ENCODE peak calls at places on chromosomes 16 and 17, in nine cellular contexts. D is IMR-90, I is BE2C, H is A549, M is Caco-2, L is stomach, N is body of pancreas, K is PC-9, W is uterus. G is an unnamed sample. For H3K4me1, the result is how much of the 10 kb centered on the place peaks cover.

GRCh38 chr16:55406651-55407050 is 72.3 kb upstream of the MMP2 start:
- DNase-seq in D (no peak), I (no peak), H (no peak), M (no peak), L (no peak), N (no peak), K (no peak), W (no peak), G (no peak)

GRCh38 chr16:88194397-88195020 is 188.2 kb upstream of the ZNF469 start:
- DNase-seq in D (peak), I (peak), H (no peak), M (no peak), L (no peak), N (no peak), K (no peak), W (no peak), G (peak)

GRCh38 chr16:35308674-35309073 is 1849.3 kb downstream of the TP53TG3F start:
- DNase-seq in D (no peak), I (no peak), H (no peak), M (no peak), L (no peak), N (no peak), K (no peak), W (no peak), G (no peak)

GRCh38 chr16:73713817-73714495 is 582.7 kb upstream of the PSMD7 start:
- DNase-seq in D (peak), I (peak), H (peak), M (peak), L (no peak), N (no peak), K (no peak), W (no peak), G (no peak)

GRCh38 chr17:7513850-7514419 is 29.8 kb downstream of the POLR2A start:
- DNase-seq in D (no peak), I (no peak), H (no peak), M (no peak), L (no peak), N (no peak), K (no peak), W (no peak), G (no peak)

GRCh38 chr17:79905832-79906231 is 66.6 kb upstream of the CBX4 start:
- DNase-seq in D (no peak), I (peak), H (peak), M (peak), L (no peak), N (no peak), K (peak), W (no peak), G (no peak)

GRCh38 chr16:74603848-74604247 is 3.1 kb downstream of the GLG1 start:
- DNase-seq in D (peak), I (no peak), H (no peak), M (no peak), L (no peak), N (no peak), K (no peak), W (no peak), G (no peak)

GRCh38 chr16:20409398-20410152 is at the start of gene ACSM5:
- DNase-seq in D (no peak), I (no peak), H (no peak), M (no peak), L (peak), N (peak), K (no peak), W (peak), G (no peak)

GRCh38 chr16:69930117-69930776 is 20.9 kb upstream of the CLEC18A start:
- DNase-seq in D (peak), I (peak), H (peak), M (peak), L (peak), N (peak), K (no peak), W (peak), G (no peak)

GRCh38 chr16:67100569-67101300 is 9.0 kb upstream of the PHAF1 start:
- DNase-seq in D (peak), I (no peak), H (peak), M (peak), L (no peak), N (no peak), K (no peak), W (no peak), G (no peak)

GRCh38 chr16:1778200-1779179 is 3.9 kb downstream of the SPSB3 start:
- DNase-seq in D (no peak), I (no peak), H (no peak), M (no peak), L (no peak), N (no peak), K (no peak), W (no peak), G (peak)

GRCh38 chr16:10250137-10250850 is 68.1 kb upstream of the GRIN2A start:
- DNase-seq in D (no peak), I (no peak), H (no peak), M (peak), L (no peak), N (no peak), K (no peak), W (no peak), G (no peak)

GRCh38 chr17:33674685-33675084 is 381.6 kb upstream of the ASIC2 start:
- DNase-seq in D (peak), I (peak), H (peak), M (peak), L (peak), N (peak), K (no peak), W (peak), G (peak)

GRCh38 chr17:75183999-75184884 is 1.5 kb upstream of the SUMO2 start:
- DNase-seq in D (no peak), I (no peak), H (no peak), M (no peak), L (no peak), N (no peak), K (no peak), W (no peak), G (no peak)

GRCh38 chr17:40443196-40443987 is at the start of gene IGFBP4:
- DNase-seq in D (peak), I (peak), H (peak), M (peak), L (peak), N (peak), K (peak), W (peak), G (peak)

GRCh38 chr17:33647976-33648375 is 354.9 kb upstream of the ASIC2 start:
- DNase-seq in D (peak), I (no peak), H (peak), M (peak), L (no peak), N (no peak), K (no peak), W (peak), G (no peak)

GRCh38 chr16:67236551-67237395 is 9.8 kb downstream of the TMEM208 start:
- DNase-seq in D (peak), I (peak), H (peak), M (peak), L (no peak), N (no peak), K (no peak), W (peak), G (peak)

GRCh38 chr17:10197362-10197720 is 1.1 kb downstream of the GAS7 start:
- DNase-seq in D (no peak), I (no peak), H (no peak), M (no peak), L (no peak), N (no peak), K (no peak), W (peak), G (no peak)

DNA sequence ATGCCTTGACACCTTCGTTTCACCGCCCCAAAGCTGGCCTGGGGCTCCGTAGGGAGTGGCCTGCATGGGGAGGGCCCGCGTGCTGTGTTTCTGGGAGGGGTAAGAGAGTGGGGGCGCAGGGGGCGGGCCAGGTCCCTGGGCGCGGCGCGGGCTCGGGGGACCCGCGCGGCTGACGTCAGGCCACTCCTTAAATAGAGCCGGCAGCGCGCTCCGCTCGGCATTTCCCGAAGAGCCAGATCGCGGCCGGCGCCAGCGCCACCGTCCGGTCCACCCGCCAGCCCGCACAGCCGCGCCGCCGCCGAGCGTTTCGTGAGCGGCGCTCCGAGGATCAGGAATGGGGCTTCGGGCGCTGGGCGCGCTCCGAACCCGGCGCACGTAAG is at the start of gene HS3ST2:
- DNase-seq in D (no peak), I (peak), H (no peak), M (no peak), L (no peak), N (peak), K (no peak), W (peak), G (peak)
- H3K4me3 ChIP-seq in D (no peak), I (peak), H (no peak), M (no peak), L (peak), N (no peak), K (no peak), W (peak), G (no peak)

GRCh38 chr17:61395983-61396585 is 3.6 kb upstream of the TBX2 start:
- DNase-seq in D (peak), I (no peak), H (no peak), M (no peak), L (no peak), N (no peak), K (no peak), W (no peak), G (peak)

GRCh38 chr17:61396586-61397085 is 3.0 kb upstream of the TBX2 start:
- DNase-seq in D (peak), I (no peak), H (no peak), M (no peak), L (no peak), N (no peak), K (no peak), W (no peak), G (peak)

GRCh38 chr17:61393904-61394629 is 5.6 kb upstream of the TBX2 start:
- DNase-seq in D (peak), I (peak), H (no peak), M (peak), L (no peak), N (no peak), K (no peak), W (no peak), G (no peak)

GRCh38 chr17:61394630-61395408 is 4.8 kb upstream of the TBX2 start:
- DNase-seq in D (peak), I (peak), H (no peak), M (no peak), L (no peak), N (no peak), K (no peak), W (no peak), G (no peak)

GRCh38 chr17:61395409-61395982 is 4.1 kb upstream of the TBX2 start:
- DNase-seq in D (no peak), I (no peak), H (no peak), M (no peak), L (no peak), N (no peak), K (no peak), W (no peak), G (peak)
- H3K4me1 ChIP-seq in D (under half), I (under half), H (under half), M (under half), L (under half), N (under half), K (under half), W (under half), G (under half)

GRCh38 chr17:2415081-2415480 is 14.2 kb upstream of the MNT start:
- DNase-seq in D (no peak), I (no peak), H (no peak), M (no peak), L (no peak), N (no peak), K (no peak), W (no peak), G (no peak)

GRCh38 chr17:2410951-2411350 is 10.1 kb upstream of the MNT start:
- DNase-seq in D (no peak), I (no peak), H (peak), M (no peak), L (no peak), N (no peak), K (no peak), W (no peak), G (no peak)

GRCh38 chr17:2416010-2416734 is 15.3 kb upstream of the MNT start:
- DNase-seq in D (peak), I (peak), H (peak), M (peak), L (peak), N (peak), K (peak), W (peak), G (peak)

GRCh38 chr17:2414665-2415064 is 13.8 kb upstream of the MNT start:
- DNase-seq in D (no peak), I (no peak), H (no peak), M (no peak), L (no peak), N (no peak), K (no peak), W (no peak), G (no peak)

DNA sequence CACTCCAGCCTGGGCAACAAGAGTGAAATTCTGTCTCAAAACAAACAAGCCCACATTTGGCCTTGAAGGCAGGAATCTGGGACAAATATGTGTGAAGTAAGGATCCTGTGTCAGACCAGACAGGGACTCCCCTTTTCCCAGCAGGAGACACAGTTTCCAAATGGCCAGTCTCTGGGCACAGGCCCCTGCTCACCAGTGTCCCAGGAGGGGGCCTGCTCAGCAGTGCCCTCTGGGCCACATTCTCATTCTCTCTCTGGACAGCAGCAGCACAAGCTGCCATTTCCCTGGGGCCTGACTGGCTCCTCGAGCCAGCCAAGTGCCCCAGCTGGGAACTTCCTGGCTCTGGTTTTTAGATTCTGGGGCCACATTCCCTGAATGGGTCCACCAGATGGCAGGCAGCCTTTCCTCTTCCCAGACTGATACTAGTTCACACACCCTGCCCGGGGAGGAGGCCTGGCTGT is 11.7 kb upstream of the MNT start:
- DNase-seq in D (no peak), I (peak), H (no peak), M (no peak), L (no peak), N (peak), K (no peak), W (no peak), G (no peak)
- TF ChIP-seq CTCF in D (peak), I (peak), H (peak), M (no peak), L (no peak), N (peak), K (no peak), W (no peak), G (no peak)

GRCh38 chr17:47820023-47820789 is 1.4 kb downstream of the OSBPL7 start:
- DNase-seq in D (no peak), I (no peak), H (peak), M (no peak), L (peak), N (no peak), K (peak), W (no peak), G (peak)
- H3K4me3 ChIP-seq in D (no peak), I (no peak), H (no peak), M (peak), L (peak), N (no peak), K (peak), W (no peak), G (no peak)